ENCODE peak calls at places on chromosome 18, in five cellular contexts. One of them, this sample, is unnamed.

GRCh38 chr18:61666876-61667590 is 225.8 kb downstream of the RNF152 start:
- DNase-seq in heart right ventricle: no peak
- DNase-seq in effector memory CD4-positive, alpha-beta T cell: no peak
- DNase-seq in foreskin fibroblast: no peak
- DNase-seq in HL-60: no peak
- DNase-seq in this sample: no peak

GRCh38 chr18:49731860-49732311 is 81.4 kb downstream of the ACAA2 start:
- DNase-seq in heart right ventricle: no peak
- DNase-seq in effector memory CD4-positive, alpha-beta T cell: no peak
- DNase-seq in foreskin fibroblast: no peak
- DNase-seq in HL-60: no peak
- DNase-seq in this sample: no peak

GRCh38 chr18:42520074-42520473 is 565.0 kb downstream of the PIK3C3 start:
- DNase-seq in heart right ventricle: no peak
- DNase-seq in effector memory CD4-positive, alpha-beta T cell: no peak
- DNase-seq in foreskin fibroblast: no peak
- DNase-seq in HL-60: no peak
- DNase-seq in this sample: no peak

GRCh38 chr18:10924290-10924689 is 225.1 kb downstream of the PIEZO2 start:
- DNase-seq in heart right ventricle: no peak
- DNase-seq in effector memory CD4-positive, alpha-beta T cell: no peak
- DNase-seq in foreskin fibroblast: no peak
- DNase-seq in HL-60: no peak
- DNase-seq in this sample: no peak

GRCh38 chr18:66582151-66582550 is 21.7 kb downstream of the CDH19 start:
- DNase-seq in heart right ventricle: no peak
- DNase-seq in effector memory CD4-positive, alpha-beta T cell: no peak
- DNase-seq in foreskin fibroblast: no peak
- DNase-seq in HL-60: no peak
- DNase-seq in this sample: no peak

GRCh38 chr18:11392292-11392691 is 217.1 kb upstream of the SLC35G4 start:
- DNase-seq in heart right ventricle: no peak
- DNase-seq in effector memory CD4-positive, alpha-beta T cell: no peak
- DNase-seq in foreskin fibroblast: no peak
- DNase-seq in HL-60: no peak
- DNase-seq in this sample: no peak

GRCh38 chr18:11113046-11113548 is 36.3 kb downstream of the PIEZO2 start:
- DNase-seq in heart right ventricle: no peak
- DNase-seq in effector memory CD4-positive, alpha-beta T cell: no peak
- DNase-seq in foreskin fibroblast: no peak
- DNase-seq in HL-60: no peak
- DNase-seq in this sample: no peak

GRCh38 chr18:8721716-8722115 is 16.4 kb downstream of the MTCL1 start:
- DNase-seq in heart right ventricle: no peak
- DNase-seq in effector memory CD4-positive, alpha-beta T cell: no peak
- DNase-seq in foreskin fibroblast: peak
- DNase-seq in HL-60: no peak
- DNase-seq in this sample: no peak

GRCh38 chr18:13461936-13462335 is 243.4 kb downstream of the LDLRAD4 start:
- DNase-seq in heart right ventricle: no peak
- DNase-seq in effector memory CD4-positive, alpha-beta T cell: no peak
- DNase-seq in foreskin fibroblast: no peak
- DNase-seq in HL-60: no peak
- DNase-seq in this sample: no peak

GRCh38 chr18:26546875-26547301 is 1.5 kb downstream of the KCTD1 start:
- DNase-seq in heart right ventricle: peak
- DNase-seq in effector memory CD4-positive, alpha-beta T cell: no peak
- DNase-seq in foreskin fibroblast: no peak
- DNase-seq in HL-60: no peak
- DNase-seq in this sample: peak

GRCh38 chr18:48929951-48930713 is 20.6 kb downstream of the SMAD7 start:
- DNase-seq in heart right ventricle: no peak
- DNase-seq in effector memory CD4-positive, alpha-beta T cell: no peak
- DNase-seq in foreskin fibroblast: no peak
- DNase-seq in HL-60: no peak
- DNase-seq in this sample: no peak

GRCh38 chr18:13321923-13322322 is 103.4 kb downstream of the LDLRAD4 start:
- DNase-seq in heart right ventricle: no peak
- DNase-seq in effector memory CD4-positive, alpha-beta T cell: no peak
- DNase-seq in foreskin fibroblast: no peak
- DNase-seq in HL-60: no peak
- DNase-seq in this sample: no peak

GRCh38 chr18:47775961-47776360 is 154.5 kb downstream of the SMAD2 start:
- DNase-seq in heart right ventricle: no peak
- DNase-seq in effector memory CD4-positive, alpha-beta T cell: no peak
- DNase-seq in foreskin fibroblast: no peak
- DNase-seq in HL-60: no peak
- DNase-seq in this sample: no peak

GRCh38 chr18:54192900-54193299 is 31.6 kb downstream of the MBD2 start:
- DNase-seq in heart right ventricle: no peak
- DNase-seq in effector memory CD4-positive, alpha-beta T cell: no peak
- DNase-seq in foreskin fibroblast: no peak
- DNase-seq in HL-60: no peak
- DNase-seq in this sample: no peak

GRCh38 chr18:45590060-45590537 is 25.2 kb upstream of the SLC14A2 start:
- DNase-seq in heart right ventricle: no peak
- DNase-seq in effector memory CD4-positive, alpha-beta T cell: no peak
- DNase-seq in foreskin fibroblast: no peak
- DNase-seq in HL-60: no peak
- DNase-seq in this sample: no peak
- H3K4me3 ChIP-seq in heart right ventricle: no peak
- H3K4me3 ChIP-seq in effector memory CD4-positive, alpha-beta T cell: no peak
- H3K4me3 ChIP-seq in foreskin fibroblast: peak
- H3K4me3 ChIP-seq in HL-60: no peak
- H3K4me3 ChIP-seq in this sample: no peak

DNA sequence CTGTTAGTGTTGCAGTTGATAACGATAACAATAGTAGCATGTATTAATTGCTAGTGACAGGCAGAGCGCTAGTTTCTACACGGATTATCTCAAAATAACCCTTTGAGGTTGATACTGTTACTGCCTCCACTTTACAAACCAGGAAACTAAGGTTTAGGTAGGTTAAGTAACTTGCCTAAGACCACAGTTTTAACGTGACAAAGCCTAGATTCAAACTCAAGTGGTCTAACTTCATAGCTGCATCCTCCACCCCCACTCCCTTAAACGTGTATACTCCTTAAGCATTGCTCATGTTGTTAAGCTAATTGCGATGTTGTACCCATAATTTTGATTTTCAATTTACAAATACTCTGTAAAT is 1.2 kb downstream of the ME2 start:
- DNase-seq in heart right ventricle: no peak
- DNase-seq in effector memory CD4-positive, alpha-beta T cell: no peak
- DNase-seq in foreskin fibroblast: no peak
- DNase-seq in HL-60: peak
- DNase-seq in this sample: no peak
- H3K4me3 ChIP-seq in heart right ventricle: peak
- H3K4me3 ChIP-seq in effector memory CD4-positive, alpha-beta T cell: peak
- H3K4me3 ChIP-seq in foreskin fibroblast: peak
- H3K4me3 ChIP-seq in HL-60: peak
- H3K4me3 ChIP-seq in this sample: peak

GRCh38 chr18:1050012-1050657 is 145.5 kb downstream of the ADCYAP1 start:
- DNase-seq in heart right ventricle: no peak
- DNase-seq in effector memory CD4-positive, alpha-beta T cell: no peak
- DNase-seq in foreskin fibroblast: no peak
- DNase-seq in HL-60: no peak
- DNase-seq in this sample: no peak
- H3K4me3 ChIP-seq in heart right ventricle: no peak
- H3K4me3 ChIP-seq in effector memory CD4-positive, alpha-beta T cell: no peak
- H3K4me3 ChIP-seq in foreskin fibroblast: no peak
- H3K4me3 ChIP-seq in HL-60: no peak
- H3K4me3 ChIP-seq in this sample: no peak

GRCh38 chr18:36685580-36685979 is 143.2 kb downstream of the TPGS2 start:
- DNase-seq in heart right ventricle: no peak
- DNase-seq in effector memory CD4-positive, alpha-beta T cell: no peak
- DNase-seq in foreskin fibroblast: no peak
- DNase-seq in HL-60: no peak
- DNase-seq in this sample: no peak
- H3K4me3 ChIP-seq in heart right ventricle: no peak
- H3K4me3 ChIP-seq in effector memory CD4-positive, alpha-beta T cell: no peak
- H3K4me3 ChIP-seq in foreskin fibroblast: no peak
- H3K4me3 ChIP-seq in HL-60: no peak
- H3K4me3 ChIP-seq in this sample: no peak

DNA sequence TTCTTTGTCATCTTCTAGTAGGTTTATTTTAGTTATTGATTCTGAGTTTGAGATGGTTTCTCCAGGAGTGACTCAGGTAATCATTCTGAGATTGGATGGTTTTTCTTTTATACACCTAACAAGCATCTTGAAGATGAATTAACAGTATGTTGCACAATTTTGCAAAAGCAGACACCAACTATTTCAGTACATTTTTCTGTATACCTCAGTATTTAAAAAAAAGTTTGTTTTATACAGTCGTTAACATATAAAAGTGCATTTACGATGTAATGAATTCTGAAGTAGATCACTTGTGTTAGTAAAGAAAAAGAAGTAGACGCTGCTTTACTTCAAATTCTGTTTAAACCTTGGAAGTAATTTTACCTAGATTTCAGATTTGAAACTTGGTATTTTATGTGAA is 3.0 kb downstream of the VAPA start:
- DNase-seq in heart right ventricle: no peak
- DNase-seq in effector memory CD4-positive, alpha-beta T cell: no peak
- DNase-seq in foreskin fibroblast: no peak
- DNase-seq in HL-60: no peak
- DNase-seq in this sample: no peak
- H3K4me3 ChIP-seq in heart right ventricle: no peak
- H3K4me3 ChIP-seq in effector memory CD4-positive, alpha-beta T cell: no peak
- H3K4me3 ChIP-seq in foreskin fibroblast: peak
- H3K4me3 ChIP-seq in HL-60: no peak
- H3K4me3 ChIP-seq in this sample: peak